ENCODE peak calls at places on chromosome X, in five cellular contexts. X is CD8-positive, alpha-beta T cell; O is neural progenitor cell; V is cardiac muscle cell; A is astrocyte of the spinal cord. L is an unnamed sample.
A peak's percentile ranks its signal among the peaks of the same experiment; 100 is the strongest.

GRCh38 chrX:53290441-53291041 is 9.2 kb upstream of the IQSEC2 start:
- DNase-seq in O (no peak), X (no peak), V (no peak), A (no peak), L (no peak)

GRCh38 chrX:128975716-128976115 is 547.6 kb downstream of the SMARCA1 start:
- DNase-seq in A (peak; percentile 1), O (peak; percentile 68), X (no peak), V (peak; percentile 0), L (no peak)

GRCh38 chrX:78199851-78200250 is 60.4 kb upstream of the TAF9B start:
- DNase-seq in X (no peak), V (peak; percentile 12), O (peak; percentile 9), A (peak; percentile 0), L (peak; percentile 0)

GRCh38 chrX:18983711-18984380 is at the start of gene PHKA2:
- DNase-seq in A (no peak), X (peak; percentile 30), V (no peak), O (no peak), L (peak; percentile 7)

GRCh38 chrX:150872773-150873336 is 25.6 kb downstream of the CD99L2 start:
- DNase-seq in A (no peak), V (no peak), X (no peak), O (no peak), L (no peak)

GRCh38 chrX:68416592-68416991 is 16.7 kb downstream of the OPHN1 start:
- DNase-seq in A (peak; percentile 29), X (no peak), V (no peak), O (no peak), L (no peak)

GRCh38 chrX:69959712-69960111 is 90.0 kb downstream of the AWAT2 start:
- DNase-seq in O (no peak), X (no peak), A (no peak), V (peak; percentile 11), L (no peak)

GRCh38 chrX:149903889-149904748 is 23.1 kb downstream of the MAGEA8 start:
- DNase-seq in A (peak; percentile 16), V (peak; percentile 21), X (no peak), O (no peak), L (peak; percentile 30)

GRCh38 chrX:148507413-148507812 is 7.0 kb downstream of the AFF2 start:
- DNase-seq in O (no peak), V (no peak), X (no peak), A (no peak), L (no peak)

GRCh38 chrX:121641560-121641959 is 594.1 kb downstream of the GLUD2 start:
- DNase-seq in O (no peak), A (peak; percentile 67), X (no peak), V (peak; percentile 18), L (no peak)

GRCh38 chrX:31266172-31267076 is 194.6 kb upstream of the FTHL17 start:
- DNase-seq in O (peak; percentile 75), X (no peak), A (peak; percentile 24), V (peak; percentile 24), L (no peak)

GRCh38 chrX:24357101-24357500 is 3.3 kb upstream of the SUPT20HL1 start:
- DNase-seq in O (no peak), V (peak; percentile 52), X (no peak), A (no peak), L (no peak)

GRCh38 chrX:56783450-56783831 is 54.4 kb downstream of the NBDY start:
- DNase-seq in V (no peak), A (peak; percentile 34), X (no peak), O (peak; percentile 77), L (no peak)

GRCh38 chrX:151359931-151360871 is 36.8 kb upstream of the VMA21 start:
- DNase-seq in A (no peak), X (peak; percentile 22), V (peak; percentile 10), O (peak; percentile 64), L (no peak)

GRCh38 chrX:103101280-103102042 is 8.5 kb upstream of the NXF3 start:
- DNase-seq in V (peak; percentile 56), A (no peak), X (no peak), O (peak; percentile 54), L (no peak)

GRCh38 chrX:130560558-130560957 is 158.8 kb downstream of the RBMX2 start:
- DNase-seq in X (no peak), V (no peak), O (no peak), A (no peak), L (no peak)

GRCh38 chrX:9538544-9539045 is 73.7 kb downstream of the TBL1X start:
- DNase-seq in O (no peak), X (no peak), V (peak; percentile 44), A (no peak), L (no peak)

GRCh38 chrX:7515681-7516413 is 327.1 kb upstream of the VCX start:
- DNase-seq in V (no peak), X (no peak), A (no peak), O (no peak), L (no peak)

GRCh38 chrX:12412561-12412960 is 274.3 kb downstream of the FRMPD4 start:
- DNase-seq in V (no peak), O (no peak), X (no peak), A (peak; percentile 14), L (no peak)

GRCh38 chrX:37846934-37847732 is at the start of gene DYNLT3:
- DNase-seq in A (peak; percentile 65), X (peak; percentile 81), V (peak; percentile 80), O (peak; percentile 88), L (peak; percentile 40)

GRCh38 chrX:113274801-113275200 is 434.2 kb upstream of the AMOT start:
- DNase-seq in A (no peak), O (no peak), X (no peak), V (no peak), L (no peak)

GRCh38 chrX:77668391-77669237 is 117.4 kb downstream of the ATRX start:
- DNase-seq in A (peak; percentile 47), X (no peak), V (peak; percentile 49), O (no peak), L (no peak)

GRCh38 chrX:115952417-115953092 is 218.0 kb upstream of the AGTR2 start:
- DNase-seq in V (no peak), A (no peak), O (peak; percentile 13), X (no peak), L (no peak)

GRCh38 chrX:79325263-79325958 is 41.7 kb downstream of the ITM2A start:
- DNase-seq in A (no peak), V (no peak), X (peak; percentile 26), O (peak; percentile 14), L (no peak)

GRCh38 chrX:129934952-129935351 is 29.0 kb downstream of the UTP14A start:
- DNase-seq in X (no peak), A (no peak), V (no peak), O (no peak), L (no peak)

GRCh38 chrX:318739-319578 is at the start of gene GTPBP6:
- DNase-seq in A (peak; percentile 100), X (peak; percentile 100), O (peak; percentile 100), V (peak; percentile 100), L (peak; percentile 99)

GRCh38 chrX:35919536-35920309 is at the start of gene CFAP47:
- DNase-seq in A (peak; percentile 1), V (no peak), O (peak; percentile 86), X (no peak), L (no peak)

GRCh38 chrX:53133400-53133799 is 39.5 kb downstream of the KANTR start:
- DNase-seq in A (no peak), X (no peak), O (no peak), V (no peak), L (no peak)

GRCh38 chrX:134603806-134604700 is 54.2 kb downstream of the PLAC1 start:
- DNase-seq in A (peak; percentile 88), V (peak; percentile 92), X (no peak), O (no peak), L (no peak)

GRCh38 chrX:67587946-67588624 is 44.3 kb downstream of the AR start:
- DNase-seq in A (peak; percentile 26), O (no peak), X (no peak), V (no peak), L (no peak)

GRCh38 chrX:103879339-103879738 is 47.3 kb upstream of the RAB9B start:
- DNase-seq in A (peak; percentile 5), O (no peak), X (no peak), V (peak; percentile 70), L (no peak)

GRCh38 chrX:80705379-80705778 is 104.3 kb downstream of the BRWD3 start:
- DNase-seq in O (no peak), X (no peak), V (no peak), A (no peak), L (no peak)

GRCh38 chrX:46376246-46376885 is 168.9 kb downstream of the ZNF674 start:
- DNase-seq in O (peak; percentile 69), V (peak; percentile 72), X (no peak), A (peak; percentile 76), L (no peak)

GRCh38 chrX:98299785-98300184 is 1416.1 kb downstream of the RPA4 start:
- DNase-seq in A (peak; percentile 0), O (no peak), X (no peak), V (no peak), L (no peak)

GRCh38 chrX:150465856-150466775 is 102.3 kb upstream of the MTM1 start:
- DNase-seq in V (no peak), X (no peak), A (no peak), O (no peak), L (no peak)

GRCh38 chrX:20267924-20268701 is 1.4 kb upstream of the RPS6KA3 start:
- DNase-seq in A (peak; percentile 25), O (peak; percentile 61), X (peak; percentile 20), V (peak; percentile 63), L (no peak)
- H3K4me3 ChIP-seq in A (peak overlapping the region; percentile 68), O (peak overlapping the region; percentile 77), X (no peak overlapping the region), V (peak overlapping the region; percentile 81), L (no peak overlapping the region)

DNA sequence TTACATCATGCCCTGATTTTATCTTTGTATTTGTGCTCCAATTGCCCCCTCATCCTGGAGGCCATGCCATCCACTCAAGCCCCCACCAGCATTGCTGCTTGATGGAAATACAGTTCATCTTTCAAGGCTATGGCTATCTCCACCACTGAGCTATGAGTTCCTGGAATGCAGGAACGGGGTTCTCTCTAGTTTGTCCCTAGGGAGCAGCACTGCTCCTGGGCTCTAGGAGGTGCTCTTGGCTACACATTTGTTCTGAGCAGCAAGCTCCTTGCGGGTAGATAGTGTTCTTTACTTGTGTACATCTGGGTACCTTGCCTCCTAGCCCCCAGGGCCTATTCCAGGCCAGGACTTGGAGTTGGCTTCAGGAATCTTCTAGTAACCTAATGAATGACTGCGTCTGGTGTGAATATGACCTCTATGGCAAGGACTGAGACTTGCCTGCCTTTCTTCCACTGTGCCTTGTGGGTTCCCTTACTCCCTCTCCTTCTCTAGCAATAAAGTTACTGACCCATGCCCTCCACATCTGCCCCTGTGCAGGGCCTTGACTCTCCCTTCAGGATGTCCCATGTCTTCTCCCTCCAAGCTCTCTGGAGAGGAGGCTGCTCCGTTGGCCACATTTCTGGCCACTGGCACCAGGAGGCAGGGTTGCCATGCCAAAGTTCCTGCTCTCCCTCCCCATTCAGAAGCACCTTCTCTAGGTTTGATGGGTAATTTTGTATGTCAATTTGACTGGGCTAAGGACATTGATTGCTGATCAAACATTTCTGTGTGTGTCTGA is 7.6 kb downstream of the CITED1 start:
- DNase-seq in V (peak; percentile 43), X (no peak), O (peak; percentile 41), A (no peak), L (no peak)
- TF ChIP-seq CTCF in V (peak; percentile 22), X (no peak), O (peak; percentile 43), A (peak; percentile 40), L (peak; percentile 53)

GRCh38 chrX:40155617-40156471 is 58.1 kb upstream of the BCOR start:
- DNase-seq in O (peak; percentile 64), A (no peak), X (no peak), V (no peak), L (no peak)
- H3K4me3 ChIP-seq in O (peak overlapping the region; percentile 54), A (peak overlapping the region; percentile 26), X (peak overlapping the region; percentile 33), V (peak overlapping the region; percentile 43), L (peak overlapping the region; percentile 42)

DNA sequence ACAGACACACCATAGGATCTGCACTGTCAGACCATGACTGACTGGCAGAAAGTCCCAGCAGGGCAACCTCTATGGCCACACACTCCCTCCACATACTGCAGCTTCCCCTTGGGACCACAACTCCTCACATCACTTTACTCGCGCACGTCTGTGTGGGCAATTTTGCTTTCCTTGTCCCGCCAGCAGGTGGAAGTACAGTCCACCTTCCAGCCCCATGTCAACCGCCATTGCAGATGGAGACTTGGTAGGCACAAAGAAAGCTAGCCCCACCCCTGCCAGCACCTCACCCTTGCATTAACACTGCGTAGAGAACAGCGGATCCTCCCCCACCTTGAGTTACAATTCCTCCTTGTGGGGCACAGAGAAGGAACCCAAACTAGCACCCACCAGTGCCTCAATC is 74.4 kb upstream of the NAP1L2 start:
- DNase-seq in A (no peak), V (no peak), O (peak; percentile 7), X (no peak), L (no peak)
- TF ChIP-seq CTCF in A (no peak), V (no peak), O (peak; percentile 25), X (no peak), L (no peak)

L was measured in GM12864.